ENCODE peak calls at places on chromosomes 12 and 14, in nine cellular contexts. B is suprapubic skin, U is uterus, Y is HepG2, E is tibial nerve, K is HCT116, H is heart left ventricle, T is testis, X is stomach. W is an unnamed sample. For H3K9me3 and H3K4me1, the result is how much of the 10 kb centered on the place peaks cover.

GRCh38 chr14:84826349-84826748 is 703.6 kb upstream of the FLRT2 start:
- DNase-seq in B (no peak), U (no peak), Y (no peak), E (no peak), K (no peak), H (no peak), T (no peak), X (no peak), W (no peak)

GRCh38 chr12:101563197-101563596 is 31.6 kb upstream of the MYBPC1 start:
- DNase-seq in B (no peak), U (no peak), Y (no peak), E (no peak), K (no peak), H (no peak), T (no peak), X (no peak), W (no peak)

GRCh38 chr14:22099942-22100763 is 426.5 kb upstream of the OR4E1 start:
- DNase-seq in B (peak), U (peak), Y (peak), E (peak), K (peak), H (peak), T (peak), X (peak), W (no peak)

GRCh38 chr14:52076334-52076733 is 7.5 kb upstream of the NID2 start:
- DNase-seq in B (no peak), U (no peak), Y (no peak), E (no peak), K (no peak), H (no peak), T (no peak), X (no peak), W (peak)

GRCh38 chr12:121009744-121010143 is 6.5 kb downstream of the C12orf43 start:
- DNase-seq in B (no peak), U (no peak), Y (peak), E (no peak), K (peak), H (no peak), T (peak), X (peak), W (no peak)

GRCh38 chr14:39233680-39234326 is at the start of gene MIA2:
- DNase-seq in B (no peak), U (no peak), Y (peak), E (no peak), K (no peak), H (no peak), T (no peak), X (no peak), W (no peak)

GRCh38 chr12:68894276-68894855 is 38.6 kb downstream of the CPM start:
- DNase-seq in B (no peak), U (no peak), Y (no peak), E (no peak), K (no peak), H (no peak), T (no peak), X (no peak), W (no peak)

GRCh38 chr12:79344855-79345840 is 345.6 kb downstream of the PAWR start:
- DNase-seq in B (no peak), U (no peak), Y (peak), E (no peak), K (peak), H (no peak), T (peak), X (no peak), W (no peak)

GRCh38 chr14:104546591-104547309 is 32.8 kb upstream of the C14orf180 start:
- DNase-seq in B (peak), U (no peak), Y (no peak), E (no peak), K (no peak), H (peak), T (no peak), X (no peak), W (no peak)

GRCh38 chr14:22689186-22689585 is 45.0 kb upstream of the OR6J1 start:
- DNase-seq in B (no peak), U (no peak), Y (peak), E (no peak), K (peak), H (no peak), T (no peak), X (no peak), W (no peak)

GRCh38 chr12:130335517-130336392 is 1.9 kb upstream of the PIWIL1 start:
- DNase-seq in B (no peak), U (peak), Y (peak), E (no peak), K (peak), H (peak), T (peak), X (no peak), W (no peak)

GRCh38 chr12:78439666-78440065 is 424.9 kb upstream of the SYT1 start:
- DNase-seq in B (no peak), U (no peak), Y (no peak), E (no peak), K (no peak), H (no peak), T (no peak), X (no peak), W (no peak)

GRCh38 chr12:121626853-121627623 is 708 bp downstream of the ORAI1 start:
- DNase-seq in B (peak), U (peak), Y (peak), E (peak), K (no peak), H (peak), T (peak), X (peak), W (peak)

GRCh38 chr12:69433653-69434052 is 36.5 kb upstream of the FRS2 start:
- DNase-seq in B (no peak), U (no peak), Y (no peak), E (no peak), K (no peak), H (no peak), T (no peak), X (no peak), W (no peak)

GRCh38 chr12:6730169-6730568 is 6.3 kb downstream of the COPS7A start:
- DNase-seq in B (no peak), U (no peak), Y (no peak), E (no peak), K (no peak), H (no peak), T (no peak), X (no peak), W (no peak)

GRCh38 chr12:51471465-51471864 is 46.8 kb downstream of the SLC4A8 start:
- DNase-seq in B (no peak), U (no peak), Y (no peak), E (no peak), K (no peak), H (no peak), T (no peak), X (no peak), W (no peak)

GRCh38 chr12:75389061-75389460 is 1.8 kb upstream of the GLIPR1L2 start:
- DNase-seq in B (no peak), U (no peak), Y (no peak), E (no peak), K (peak), H (no peak), T (no peak), X (no peak), W (no peak)

GRCh38 chr14:79602023-79602422 is 609.3 kb downstream of the DIO2 start:
- DNase-seq in B (no peak), U (no peak), Y (no peak), E (no peak), K (no peak), H (no peak), T (no peak), X (no peak), W (no peak)

GRCh38 chr12:12684375-12685106 is 11.4 kb downstream of the GPR19 start:
- DNase-seq in B (no peak), U (no peak), Y (peak), E (no peak), K (no peak), H (peak), T (peak), X (no peak), W (no peak)

GRCh38 chr14:35121887-35122695 is at the start of the genes PPP2R3C and PRORP:
- DNase-seq in B (peak), U (peak), Y (peak), E (peak), K (peak), H (peak), T (peak), X (peak), W (peak)

GRCh38 chr12:90939382-90939781 is 15.6 kb downstream of the CCER1 start:
- DNase-seq in B (no peak), U (no peak), Y (no peak), E (no peak), K (no peak), H (no peak), T (no peak), X (no peak), W (no peak)

GRCh38 chr12:128783129-128783574 is 40.6 kb downstream of the SLC15A4 start:
- DNase-seq in B (no peak), U (peak), Y (no peak), E (no peak), K (no peak), H (no peak), T (peak), X (no peak), W (no peak)

GRCh38 chr12:121124402-121125109 is 8.1 kb upstream of the P2RX7 start:
- DNase-seq in B (no peak), U (no peak), Y (peak), E (no peak), K (peak), H (peak), T (no peak), X (no peak), W (peak)

GRCh38 chr12:94620611-94621010 is 29.7 kb downstream of the TMCC3 start:
- DNase-seq in B (no peak), U (no peak), Y (peak), E (no peak), K (no peak), H (no peak), T (no peak), X (no peak), W (no peak)

GRCh38 chr12:13102481-13103195 is 829 bp downstream of the GSG1 start:
- DNase-seq in B (no peak), U (no peak), Y (no peak), E (no peak), K (no peak), H (no peak), T (no peak), X (no peak), W (no peak)

GRCh38 chr12:51389302-51389999 is 1.8 kb downstream of the GALNT6 start:
- DNase-seq in B (no peak), U (no peak), Y (no peak), E (no peak), K (no peak), H (no peak), T (no peak), X (peak), W (no peak)

GRCh38 chr14:98871796-98872195 is 400.2 kb downstream of the BCL11B start:
- DNase-seq in B (peak), U (no peak), Y (no peak), E (no peak), K (no peak), H (no peak), T (peak), X (no peak), W (no peak)

GRCh38 chr12:104910196-104910840 is 47.8 kb downstream of the SLC41A2 start:
- DNase-seq in B (no peak), U (no peak), Y (no peak), E (no peak), K (no peak), H (no peak), T (no peak), X (no peak), W (no peak)

GRCh38 chr14:95294834-95295599 is 24.7 kb downstream of the CLMN start:
- DNase-seq in B (no peak), U (no peak), Y (peak), E (no peak), K (peak), H (no peak), T (no peak), X (peak), W (no peak)

GRCh38 chr14:105201928-105202513 is 20.9 kb upstream of the NUDT14 start:
- DNase-seq in B (no peak), U (no peak), Y (no peak), E (no peak), K (no peak), H (no peak), T (no peak), X (no peak), W (no peak)

GRCh38 chr12:88953029-88953586 is 372.8 kb upstream of the KITLG start:
- DNase-seq in B (no peak), U (no peak), Y (no peak), E (no peak), K (no peak), H (no peak), T (no peak), X (no peak), W (no peak)

GRCh38 chr14:74257988-74258704 is 18.9 kb downstream of the VSX2 start:
- DNase-seq in B (no peak), U (no peak), Y (no peak), E (no peak), K (no peak), H (no peak), T (no peak), X (no peak), W (no peak)

GRCh38 chr12:27781680-27782079 is 1.6 kb upstream of the MANSC4 start:
- DNase-seq in B (no peak), U (no peak), Y (no peak), E (no peak), K (no peak), H (no peak), T (no peak), X (no peak), W (no peak)

GRCh38 chr14:96398432-96398831 is 6.5 kb downstream of the AK7 start:
- DNase-seq in B (no peak), U (no peak), Y (no peak), E (no peak), K (no peak), H (no peak), T (no peak), X (no peak), W (no peak)

GRCh38 chr12:113470871-113471618 is 626 bp downstream of the LHX5 start:
- DNase-seq in B (no peak), U (no peak), Y (no peak), E (no peak), K (no peak), H (no peak), T (no peak), X (no peak), W (no peak)

GRCh38 chr14:74566174-74567125 is 45.6 kb downstream of the LTBP2 start:
- DNase-seq in B (no peak), U (no peak), Y (no peak), E (no peak), K (no peak), H (no peak), T (no peak), X (no peak), W (peak)

GRCh38 chr12:26135010-26135420 is 10.2 kb upstream of the BHLHE41 start:
- DNase-seq in B (no peak), U (no peak), Y (no peak), E (no peak), K (no peak), H (no peak), T (peak), X (peak), W (no peak)

GRCh38 chr12:131795688-131796410 is 32.3 kb upstream of the MMP17 start:
- DNase-seq in B (no peak), U (no peak), Y (no peak), E (no peak), K (no peak), H (no peak), T (no peak), X (no peak), W (peak)

GRCh38 chr12:111954974-111955373 is 58.0 kb downstream of the TMEM116 start:
- DNase-seq in B (no peak), U (no peak), Y (no peak), E (no peak), K (no peak), H (no peak), T (no peak), X (no peak), W (no peak)
- H3K9me3 ChIP-seq in B (under half), U (under half), Y (under half), E (under half), K (under half), H (under half), T (under half), X (under half), W (under half)

GRCh38 chr12:124356221-124356620 is 61.3 kb downstream of the RFLNA start:
- DNase-seq in B (no peak), U (no peak), Y (no peak), E (no peak), K (no peak), H (no peak), T (no peak), X (no peak), W (no peak)
- TF ChIP-seq POLR2A in B (no peak), U (no peak), Y (no peak), E (no peak), K (no peak), H (no peak), T (no peak), X (no peak), W (no peak)

DNA sequence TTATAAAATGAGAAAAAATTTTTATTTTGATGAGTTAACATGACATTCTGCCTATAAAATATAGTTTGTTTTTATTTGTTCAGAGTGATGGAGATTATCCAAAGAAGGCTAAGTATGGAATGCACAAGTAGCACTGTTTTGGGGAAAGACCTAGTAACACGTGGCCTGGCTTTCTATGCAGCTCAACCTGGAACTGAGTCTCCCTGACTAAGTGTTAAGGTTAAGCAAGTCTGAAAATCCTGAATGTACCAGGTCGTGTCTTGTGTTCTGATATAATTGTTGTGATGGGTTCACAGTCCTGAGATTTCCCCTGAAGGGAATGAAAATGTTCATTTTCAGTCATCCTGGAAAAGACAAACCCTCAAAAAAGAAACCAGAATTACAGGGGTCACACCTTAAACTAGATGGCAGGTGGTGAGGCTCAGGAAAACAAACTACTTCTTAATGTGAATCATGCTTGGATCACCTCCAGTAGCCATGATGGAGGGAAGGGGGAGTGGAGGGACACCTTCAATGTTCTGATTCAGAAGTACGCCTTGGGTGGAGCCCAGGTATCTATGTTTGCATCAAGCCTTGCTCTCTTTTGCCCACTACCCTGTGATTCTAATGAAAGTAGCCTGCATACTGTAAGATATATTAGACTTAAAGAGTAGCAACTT is 236.8 kb downstream of the ALX1 start:
- DNase-seq in B (no peak), U (no peak), Y (no peak), E (no peak), K (no peak), H (no peak), T (no peak), X (no peak), W (no peak)
- H3K4me1 ChIP-seq in B (under half), U (under half), Y (under half), E (under half), K (under half), H (under half), T (under half), X (under half), W (under half)

DNA sequence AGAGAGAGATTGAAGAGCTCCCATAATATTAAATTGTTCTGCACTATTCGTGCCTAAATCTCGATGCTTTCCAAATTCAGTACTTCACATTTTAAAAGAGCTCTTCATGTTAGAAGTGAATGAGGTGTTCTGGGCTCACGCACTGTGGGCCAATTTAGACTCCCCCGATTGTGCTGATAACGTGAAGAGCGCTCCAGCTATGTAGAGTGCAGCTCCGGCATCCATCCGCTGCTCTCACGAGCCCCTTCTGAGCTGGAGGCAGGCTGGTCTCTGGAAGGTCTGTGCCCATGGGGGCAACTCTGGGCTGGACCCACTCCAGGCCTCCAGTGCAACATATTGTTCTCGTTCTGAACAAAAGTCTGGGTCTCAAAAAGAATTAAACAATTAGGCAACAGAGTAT is 692.6 kb downstream of the VRK1 start:
- DNase-seq in B (no peak), U (no peak), Y (no peak), E (no peak), K (no peak), H (no peak), T (no peak), X (no peak), W (no peak)
- H3K9me3 ChIP-seq in B (under half), U (under half), Y (half or more), E (under half), K (under half), H (under half), T (under half), X (under half), W (under half)

W was measured in breast epithelium.